ENCODE peak calls at places on chromosomes 2 and 18, in four cellular contexts. E, S, D and K are unnamed samples.
A peak's percentile ranks its signal among the peaks of the same experiment; 100 is the strongest.

GRCh38 chr2:236938126-236938525 is 147.6 kb upstream of the COPS8 start:
- DNase-seq in D (no peak), S (no peak), E (no peak), K (no peak)

GRCh38 chr2:158501301-158501700 is 44.5 kb downstream of the PKP4 start:
- DNase-seq in E (no peak), S (no peak), D (peak; percentile 54), K (no peak)

GRCh38 chr18:54734059-54734458 is 94.2 kb upstream of the RAB27B start:
- DNase-seq in E (peak; percentile 69), S (peak; percentile 90), D (no peak), K (no peak)

GRCh38 chr2:43171789-43172188 is 54.6 kb downstream of the ZFP36L2 start:
- DNase-seq in S (peak; percentile 70), E (no peak), D (peak; percentile 53), K (no peak)

GRCh38 chr2:177545981-177546600 is 153.5 kb downstream of the AGPS start:
- DNase-seq in D (no peak), S (no peak), E (no peak), K (no peak)

GRCh38 chr2:12341919-12342318 is 374.8 kb upstream of the TRIB2 start:
- DNase-seq in S (no peak), D (no peak), E (no peak), K (no peak)

GRCh38 chr18:75140296-75140695 is 68.6 kb downstream of the PTGR3 start:
- DNase-seq in D (no peak), E (no peak), S (no peak), K (no peak)

GRCh38 chr2:159891917-159892691 is 94.1 kb upstream of the CD302 start:
- DNase-seq in E (peak; percentile 61), D (no peak), S (peak; percentile 40), K (no peak)

GRCh38 chr18:67600181-67600631 is 83.7 kb upstream of the DSEL start:
- DNase-seq in E (peak; percentile 64), S (peak; percentile 56), D (no peak), K (no peak)

GRCh38 chr2:138931284-138932256 is 151.4 kb upstream of the NXPH2 start:
- DNase-seq in E (no peak), D (no peak), S (no peak), K (no peak)

GRCh38 chr2:237320801-237321563 is 93.0 kb downstream of the COL6A3 start:
- DNase-seq in E (no peak), D (peak; percentile 73), S (no peak), K (no peak)

GRCh38 chr2:100643906-100644501 is 81.2 kb downstream of the PDCL3 start:
- DNase-seq in S (no peak), D (no peak), E (no peak), K (no peak)

DNA sequence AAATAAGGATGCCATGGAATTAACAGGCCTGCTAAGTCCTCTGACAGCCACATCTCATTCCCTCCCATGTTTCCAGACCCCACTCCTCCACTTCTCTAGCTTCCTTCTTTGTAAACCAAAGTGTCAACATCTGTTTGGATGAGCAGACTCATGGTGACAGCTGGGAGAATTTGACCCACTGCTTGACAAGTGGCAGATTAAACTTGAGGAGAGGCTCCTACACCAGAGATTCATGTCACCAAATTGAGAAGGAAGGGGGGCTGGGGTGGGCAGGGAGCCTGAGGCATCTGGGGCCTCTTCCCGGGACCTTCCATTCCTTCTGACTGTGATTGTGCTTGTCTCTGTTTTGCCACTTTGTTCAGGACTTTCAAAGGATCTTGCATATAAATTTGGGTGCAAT is 41.0 kb upstream of the IGFBP5 start:
- DNase-seq in D (no peak), S (no peak), E (no peak), K (no peak)
- H3K27me3 ChIP-seq in D (no peaks in the 10 kb centered on the region), S (no peaks in the 10 kb centered on the region), E (peaks cover 6% of the 10 kb centered on the region), K (no peaks in the 10 kb centered on the region)

DNA sequence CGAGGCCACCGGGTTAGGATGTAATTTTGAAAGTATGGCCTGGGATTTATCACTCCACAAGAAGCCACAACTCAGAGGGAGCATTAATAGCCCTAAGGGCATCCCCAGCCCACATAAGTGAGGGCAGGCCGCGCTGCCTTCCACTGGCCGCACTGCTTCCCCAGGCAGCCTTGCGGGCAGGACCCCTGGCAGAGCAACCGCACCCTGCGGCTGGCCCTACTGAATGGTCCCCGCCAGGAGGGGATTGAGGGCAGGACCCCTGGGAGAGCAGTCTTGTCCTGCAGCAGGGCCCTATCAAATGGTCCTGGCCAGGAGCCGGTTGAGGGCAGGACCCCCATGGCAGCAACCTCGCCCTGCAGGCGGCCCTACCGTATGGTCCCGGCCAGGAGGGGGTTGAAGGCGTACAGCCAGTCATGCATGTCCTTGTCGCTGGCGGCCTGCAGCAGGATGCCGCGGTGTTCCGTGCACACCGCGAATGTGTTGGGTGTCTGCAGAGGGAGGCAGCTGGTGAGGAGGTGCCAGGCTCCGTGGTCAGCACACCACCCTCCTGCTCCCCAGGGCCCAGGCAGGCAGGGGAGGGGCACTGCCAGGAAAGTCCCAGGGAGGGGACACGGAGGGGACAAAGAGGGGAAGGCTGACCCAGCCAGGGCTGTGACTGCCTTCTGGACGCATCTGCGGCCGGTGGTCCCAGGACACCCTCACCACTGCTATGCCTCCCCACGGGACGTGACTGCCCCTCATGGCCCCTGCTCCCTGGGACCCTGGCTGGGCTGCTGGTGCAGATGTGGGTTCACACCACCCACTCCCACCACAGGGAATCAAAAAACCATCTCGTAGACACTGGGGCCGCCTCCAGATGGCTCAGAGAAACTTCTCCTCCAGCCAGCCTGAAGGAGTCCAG is 26.3 kb downstream of the AQP12A start:
- DNase-seq in E (no peak), S (no peak), D (no peak), K (no peak)
- H3K27me3 ChIP-seq in E (peaks cover 16% of the 10 kb centered on the region), S (no peaks in the 10 kb centered on the region), D (peaks cover 7% of the 10 kb centered on the region), K (peaks cover 8% of the 10 kb centered on the region)

GRCh38 chr2:217258170-217258569 is 398.3 kb upstream of the TNP1 start:
- DNase-seq in S (no peak), D (no peak), E (no peak), K (no peak)

GRCh38 chr2:217260441-217261080 is 400.7 kb upstream of the TNP1 start:
- DNase-seq in S (peak; percentile 17), E (no peak), D (no peak), K (no peak)

GRCh38 chr2:217261452-217261851 is 401.6 kb upstream of the TNP1 start:
- DNase-seq in D (no peak), S (peak; percentile 76), E (no peak), K (no peak)

GRCh38 chr2:217263796-217264195 is 403.9 kb upstream of the TNP1 start:
- DNase-seq in D (no peak), E (no peak), S (no peak), K (no peak)

GRCh38 chr2:217262916-217263315 is 403.1 kb upstream of the TNP1 start:
- DNase-seq in S (no peak), D (no peak), E (no peak), K (no peak)
- H3K27me3 ChIP-seq in S (peaks cover 50% of the 10 kb centered on the region), D (no peaks in the 10 kb centered on the region), E (no peaks in the 10 kb centered on the region), K (no peaks in the 10 kb centered on the region)

DNA sequence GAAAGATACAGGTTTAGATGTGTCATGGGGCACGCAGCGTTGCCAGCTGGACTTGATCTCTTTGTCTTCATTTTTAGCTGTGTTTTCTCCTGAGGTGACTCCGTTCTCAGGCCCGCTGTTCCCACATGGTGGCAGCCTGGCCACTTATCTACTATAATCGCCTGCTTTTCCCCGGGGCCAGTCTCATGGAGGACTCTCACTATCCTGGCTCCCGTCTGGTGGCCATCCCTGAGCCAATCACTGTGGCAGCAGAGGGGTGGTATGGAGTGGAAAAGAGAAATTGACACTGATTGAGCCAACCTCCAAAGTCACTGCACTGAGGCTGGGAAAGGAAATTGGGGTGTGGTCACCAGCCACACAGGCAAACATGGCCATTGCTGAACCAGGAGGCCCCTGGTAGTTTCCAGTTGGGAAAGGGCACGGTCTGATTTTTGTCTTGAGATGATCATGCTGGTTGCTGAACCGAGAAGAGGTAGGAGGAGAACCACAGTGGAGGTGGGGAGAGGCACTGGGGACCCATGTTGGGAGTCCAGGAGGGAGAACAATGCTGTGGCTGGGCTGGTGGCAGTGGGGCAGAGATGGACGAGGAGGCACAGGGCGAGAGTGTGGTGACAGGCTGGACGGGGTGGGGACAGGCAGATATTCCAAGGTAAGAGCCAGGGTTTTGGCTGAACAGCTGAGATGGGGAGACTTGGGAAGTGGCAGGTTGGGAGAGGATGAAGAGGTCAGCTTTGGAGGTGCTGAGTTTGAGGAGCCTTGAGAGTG is 45.6 kb downstream of the KCNIP3 start:
- DNase-seq in S (no peak), E (no peak), D (no peak), K (peak; percentile 31)
- H3K27me3 ChIP-seq in S (peaks cover 61% of the 10 kb centered on the region), E (peaks cover 4% of the 10 kb centered on the region), D (peaks cover 21% of the 10 kb centered on the region), K (peaks cover 44% of the 10 kb centered on the region)

GRCh38 chr2:72144746-72145657 is 2.7 kb downstream of the CYP26B1 start:
- DNase-seq in S (peak; percentile 69), D (peak; percentile 53), E (no peak), K (no peak)

GRCh38 chr2:72144412-72144745 is 3.3 kb downstream of the CYP26B1 start:
- DNase-seq in D (peak; percentile 74), S (peak; percentile 30), E (no peak), K (no peak)

GRCh38 chr2:72142743-72143440 is 4.8 kb downstream of the CYP26B1 start:
- DNase-seq in E (no peak), D (peak; percentile 79), S (peak; percentile 80), K (no peak)

GRCh38 chr2:72141881-72142742 is 5.5 kb downstream of the CYP26B1 start:
- DNase-seq in E (no peak), D (no peak), S (no peak), K (no peak)

GRCh38 chr2:72143441-72144356 is 4.0 kb downstream of the CYP26B1 start:
- DNase-seq in E (no peak), S (peak; percentile 37), D (no peak), K (no peak)
- H3K27me3 ChIP-seq in E (peaks cover 64% of the 10 kb centered on the region), S (peaks cover 94% of the 10 kb centered on the region), D (peaks cover 45% of the 10 kb centered on the region), K (peaks cover 59% of the 10 kb centered on the region)

GRCh38 chr2:95043300-95043786 is 17.8 kb downstream of the MAL start:
- DNase-seq in D (peak; percentile 89), S (peak; percentile 91), E (peak; percentile 50), K (peak; percentile 72)
- H3K27me3 ChIP-seq in D (no peaks in the 10 kb centered on the region), S (peaks cover 14% of the 10 kb centered on the region), E (peaks cover 30% of the 10 kb centered on the region), K (no peaks in the 10 kb centered on the region)